ENCODE peak calls at places on chromosomes 3 and 15, in six cellular contexts. U is psoas muscle, J is HCT116, Y is kidney, C is lower lobe of right lung, G is hepatocyte. Z is an unnamed sample.

GRCh38 chr3:102378216-102378615 is 56.6 kb upstream of the ZPLD1 start:
- DNase-seq in U (no peak), J (no peak), Y (no peak), C (no peak), G (no peak), Z (no peak)

GRCh38 chr15:95894407-95894956 is 436.0 kb upstream of the NR2F2 start:
- DNase-seq in U (no peak), J (no peak), Y (no peak), C (no peak), G (peak; percentile 36), Z (no peak)

GRCh38 chr3:177284383-177284881 is 87.2 kb upstream of the TBL1XR1 start:
- DNase-seq in U (peak; percentile 43), J (peak; percentile 71), Y (no peak), C (peak; percentile 66), G (peak; percentile 70), Z (no peak)

GRCh38 chr15:62894322-62895085 is 148.0 kb upstream of the TPM1 start:
- DNase-seq in U (no peak), J (no peak), Y (no peak), C (no peak), G (no peak), Z (no peak)

GRCh38 chr3:25542571-25543039 is 114.5 kb downstream of the RARB start:
- DNase-seq in U (no peak), J (no peak), Y (no peak), C (no peak), G (no peak), Z (no peak)

GRCh38 chr15:99895189-99895955 is 162.1 kb upstream of the LYSMD4 start:
- DNase-seq in U (no peak), J (no peak), Y (no peak), C (no peak), G (no peak), Z (no peak)

GRCh38 chr15:79640206-79640605 is 208.1 kb downstream of the MINAR1 start:
- DNase-seq in U (no peak), J (peak; percentile 26), Y (no peak), C (no peak), G (peak; percentile 59), Z (no peak)

GRCh38 chr3:14632445-14632930 is 19.1 kb upstream of the CCDC174 start:
- DNase-seq in U (no peak), J (no peak), Y (no peak), C (no peak), G (no peak), Z (no peak)

GRCh38 chr3:166837535-166837934 is 542.6 kb downstream of the ZBBX start:
- DNase-seq in U (no peak), J (peak; percentile 37), Y (no peak), C (no peak), G (peak; percentile 26), Z (no peak)

GRCh38 chr3:36843065-36844051 is 79.0 kb upstream of the DCLK3 start:
- DNase-seq in U (no peak), J (peak; percentile 62), Y (no peak), C (no peak), G (peak; percentile 37), Z (no peak)

GRCh38 chr3:123152656-123153055 is 49.1 kb upstream of the SEC22A start:
- DNase-seq in U (no peak), J (no peak), Y (no peak), C (no peak), G (no peak), Z (peak; percentile 34)

GRCh38 chr15:58553365-58553918 is 121.7 kb downstream of the LIPC start:
- DNase-seq in U (no peak), J (no peak), Y (no peak), C (no peak), G (no peak), Z (peak; percentile 72)

GRCh38 chr3:129119365-129120100 is 2.1 kb downstream of the RAB43 start:
- DNase-seq in U (no peak), J (no peak), Y (no peak), C (peak; percentile 49), G (peak; percentile 85), Z (no peak)

GRCh38 chr3:127733781-127734180 is 61.0 kb downstream of the ABTB1 start:
- DNase-seq in U (no peak), J (no peak), Y (peak; percentile 56), C (no peak), G (no peak), Z (no peak)

GRCh38 chr3:196569003-196569516 is 600 bp downstream of the FBXO45 start:
- DNase-seq in U (no peak), J (no peak), Y (peak; percentile 79), C (peak; percentile 72), G (peak; percentile 75), Z (no peak)

GRCh38 chr15:36951747-36952247 is 148.6 kb downstream of the MEIS2 start:
- DNase-seq in U (peak; percentile 12), J (no peak), Y (no peak), C (no peak), G (no peak), Z (no peak)

GRCh38 chr15:68557469-68558317 is 21.1 kb upstream of the CORO2B start:
- DNase-seq in U (no peak), J (no peak), Y (no peak), C (no peak), G (peak; percentile 48), Z (no peak)

GRCh38 chr3:100928638-100929428 is 64.4 kb downstream of the ABI3BP start:
- DNase-seq in U (no peak), J (no peak), Y (no peak), C (no peak), G (no peak), Z (no peak)

GRCh38 chr3:70108072-70108471 is 108.5 kb downstream of the SAMMSON start:
- DNase-seq in U (no peak), J (no peak), Y (no peak), C (peak; percentile 54), G (peak; percentile 42), Z (no peak)

GRCh38 chr3:59167756-59168155 is 117.9 kb upstream of the CFAP20DC start:
- DNase-seq in U (no peak), J (no peak), Y (no peak), C (no peak), G (no peak), Z (no peak)

GRCh38 chr3:20478407-20478806 is 292.4 kb upstream of the SGO1 start:
- DNase-seq in U (no peak), J (no peak), Y (no peak), C (no peak), G (no peak), Z (no peak)

GRCh38 chr3:128452120-128452519 is 14.6 kb downstream of the DNAJB8 start:
- DNase-seq in U (no peak), J (no peak), Y (no peak), C (no peak), G (no peak), Z (no peak)

GRCh38 chr3:44968447-44968858 is 7.5 kb downstream of the ZDHHC3 start:
- DNase-seq in U (no peak), J (no peak), Y (no peak), C (no peak), G (no peak), Z (no peak)

GRCh38 chr15:38684461-38685000 is 119.9 kb upstream of the RASGRP1 start:
- DNase-seq in U (no peak), J (no peak), Y (no peak), C (no peak), G (no peak), Z (no peak)

GRCh38 chr15:38680780-38681179 is 116.2 kb upstream of the RASGRP1 start:
- DNase-seq in U (no peak), J (no peak), Y (no peak), C (no peak), G (no peak), Z (no peak)

GRCh38 chr15:38682861-38683260 is 118.2 kb upstream of the RASGRP1 start:
- DNase-seq in U (no peak), J (no peak), Y (no peak), C (no peak), G (no peak), Z (no peak)

GRCh38 chr15:38683382-38684242 is 119.0 kb upstream of the RASGRP1 start:
- DNase-seq in U (peak; percentile 15), J (peak; percentile 27), Y (no peak), C (peak; percentile 53), G (peak; percentile 58), Z (no peak)

DNA sequence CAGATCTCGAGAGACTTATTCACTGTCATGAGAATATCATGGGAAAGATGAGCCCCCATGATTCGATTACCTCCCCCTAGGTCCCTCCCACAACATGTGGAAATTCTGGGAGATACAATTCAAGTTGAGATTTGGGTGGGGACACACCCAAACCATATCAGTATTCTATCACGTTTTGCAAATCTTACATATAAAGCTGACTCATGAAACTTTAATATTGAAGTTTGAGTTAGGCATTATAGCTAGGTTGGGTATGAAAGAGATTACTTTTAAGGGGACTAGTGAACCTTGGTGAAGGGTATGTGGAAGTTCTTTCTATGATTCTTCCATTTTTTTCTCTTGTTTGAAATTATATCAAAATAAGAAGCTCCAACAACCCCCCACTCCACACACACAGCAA is 117.7 kb upstream of the RASGRP1 start:
- DNase-seq in U (no peak), J (no peak), Y (no peak), C (no peak), G (no peak), Z (no peak)
- H3K4me1 ChIP-seq in U (no peaks in the 10 kb centered on the region), J (no peaks in the 10 kb centered on the region), Y (no peaks in the 10 kb centered on the region), C (peaks cover 4% of the 10 kb centered on the region), G (no peaks in the 10 kb centered on the region), Z (no peaks in the 10 kb centered on the region)

DNA sequence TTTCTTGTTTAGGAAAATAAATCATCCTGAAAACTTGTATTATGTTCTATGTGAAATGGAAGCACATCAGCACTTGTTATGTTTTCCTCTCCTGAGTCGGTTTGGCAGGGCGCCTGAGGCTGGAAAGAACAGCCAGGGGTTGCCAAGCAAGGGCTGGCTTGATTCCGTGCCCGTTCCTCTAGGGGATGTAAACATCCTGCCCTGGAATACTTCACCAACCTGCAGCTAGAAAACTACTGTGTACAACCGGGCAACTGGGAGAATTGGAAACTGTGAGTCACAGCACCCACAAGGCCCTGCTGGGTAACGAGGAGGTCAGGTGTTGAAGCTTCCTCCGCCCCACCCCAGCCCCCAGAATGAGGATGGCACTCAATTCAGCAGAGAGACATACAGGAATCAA is 67.1 kb downstream of the EIF4E3 start:
- DNase-seq in U (peak; percentile 51), J (peak; percentile 7), Y (peak; percentile 92), C (peak; percentile 91), G (peak; percentile 51), Z (no peak)
- H3K27ac ChIP-seq in U (peak overlapping the region; percentile 51), J (no peak overlapping the region), Y (no peak overlapping the region), C (peak overlapping the region; percentile 18), G (no peak overlapping the region), Z (no peak overlapping the region)

DNA sequence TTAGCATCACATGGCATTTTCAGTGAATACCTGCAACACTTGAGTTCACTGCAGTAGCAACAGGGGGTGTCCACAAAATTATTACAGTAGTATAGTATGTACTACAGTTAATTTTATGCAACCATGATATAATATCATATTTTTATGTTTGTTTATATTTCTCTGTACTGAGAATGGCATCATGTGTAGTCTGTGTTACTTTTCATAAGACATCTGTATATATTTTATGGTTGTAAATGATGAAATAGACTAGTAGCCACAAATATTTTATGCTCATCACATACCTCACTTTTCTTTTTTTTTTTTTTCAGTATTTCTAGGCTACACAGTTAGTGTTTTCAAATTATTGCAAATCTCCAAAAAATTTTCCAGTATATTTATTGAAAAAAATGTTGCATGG is 22.4 kb downstream of the PHLDB2 start:
- DNase-seq in U (no peak), J (no peak), Y (no peak), C (no peak), G (no peak), Z (no peak)
- H3K4me1 ChIP-seq in U (no peaks in the 10 kb centered on the region), J (no peaks in the 10 kb centered on the region), Y (peaks cover 4% of the 10 kb centered on the region), C (no peaks in the 10 kb centered on the region), G (no peaks in the 10 kb centered on the region), Z (peaks cover 10% of the 10 kb centered on the region)

DNA sequence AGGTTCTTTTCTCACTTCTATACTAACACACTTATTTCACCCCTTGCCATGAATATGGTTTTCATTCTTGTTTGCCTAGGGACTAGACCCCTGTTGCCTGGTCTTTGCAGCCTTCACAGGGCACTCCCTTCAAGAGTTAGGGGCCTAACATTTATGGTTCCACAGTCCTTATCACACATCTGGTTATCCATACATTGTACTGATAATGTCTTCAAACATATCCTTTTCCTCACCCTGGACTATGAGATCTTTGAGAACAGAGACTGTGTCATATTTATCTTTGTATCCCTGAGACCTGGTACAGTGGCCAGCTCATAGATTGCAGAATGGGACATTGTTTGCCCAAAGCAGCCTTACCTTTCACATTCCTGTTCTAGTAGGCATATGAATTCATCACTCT is 106.2 kb downstream of the CMSS1 start:
- DNase-seq in U (no peak), J (no peak), Y (no peak), C (no peak), G (no peak), Z (no peak)
- H3K27ac ChIP-seq in U (peak overlapping the region; percentile 85), J (no peak overlapping the region), Y (no peak overlapping the region), C (no peak overlapping the region), G (peak overlapping the region; percentile 76), Z (no peak overlapping the region)